ENCODE peak calls at places on chromosomes 3 and 15, in seven cellular contexts. I, Q, A, J, C, F and W are unnamed samples.

GRCh38 chr15:69557340-69558137 is 104.9 kb downstream of the RPLP1 start:
- DNase-seq in A (no peak), C (no peak), I (no peak), J (peak; percentile 92), F (no peak), Q (peak; percentile 94), W (no peak)

GRCh38 chr15:64125978-64126377 is 25.6 kb upstream of the SNX22 start:
- DNase-seq in C (no peak), I (no peak), A (no peak), J (no peak), Q (no peak), F (no peak), W (no peak)

GRCh38 chr15:89822030-89822429 is 7.4 kb upstream of the ANPEP start:
- DNase-seq in F (no peak), C (no peak), J (no peak), I (no peak), Q (no peak), A (no peak), W (no peak)

GRCh38 chr15:40342421-40343313 is 1.9 kb upstream of the CCDC9B start:
- DNase-seq in F (no peak), A (no peak), C (no peak), J (no peak), Q (peak; percentile 85), I (no peak), W (no peak)

GRCh38 chr3:109070232-109070631 is 47.7 kb downstream of the MORC1 start:
- DNase-seq in I (no peak), A (no peak), J (no peak), F (no peak), Q (no peak), C (no peak), W (no peak)

GRCh38 chr3:177195941-177196472 is 1.3 kb downstream of the TBL1XR1 start:
- DNase-seq in J (peak; percentile 34), A (peak; percentile 11), Q (no peak), C (no peak), I (no peak), F (no peak), W (no peak)

GRCh38 chr15:41698779-41699178 is 38.6 kb downstream of the MGA start:
- DNase-seq in Q (peak; percentile 70), I (no peak), A (no peak), C (no peak), F (no peak), J (no peak), W (no peak)

GRCh38 chr15:78076231-78077052 is 1.1 kb downstream of the TBC1D2B start:
- DNase-seq in F (no peak), J (peak; percentile 41), Q (no peak), C (no peak), I (no peak), A (no peak), W (peak; percentile 17)

GRCh38 chr3:128969993-128970740 is 23.7 kb downstream of the CFAP92 start:
- DNase-seq in A (peak; percentile 32), F (peak; percentile 42), C (peak; percentile 68), J (peak; percentile 59), I (peak; percentile 51), Q (peak; percentile 37), W (peak; percentile 70)

GRCh38 chr3:156274791-156275190 is 154.4 kb downstream of the KCNAB1 start:
- DNase-seq in A (no peak), Q (no peak), C (no peak), I (no peak), F (no peak), J (no peak), W (no peak)

GRCh38 chr3:5428607-5429516 is 241.4 kb downstream of the EDEM1 start:
- DNase-seq in I (no peak), A (no peak), F (no peak), J (no peak), Q (no peak), C (peak; percentile 20), W (no peak)

GRCh38 chr15:38885477-38885952 is 320.9 kb upstream of the RASGRP1 start:
- DNase-seq in Q (no peak), I (no peak), J (no peak), C (no peak), F (no peak), A (no peak), W (no peak)

GRCh38 chr15:38895326-38896282 is 331.0 kb upstream of the RASGRP1 start:
- DNase-seq in I (no peak), Q (peak; percentile 89), F (no peak), A (no peak), J (peak; percentile 85), C (no peak), W (no peak)

GRCh38 chr15:67125589-67126502 is 60.4 kb downstream of the SMAD3 start:
- DNase-seq in F (no peak), J (peak; percentile 99), A (peak; percentile 84), C (no peak), Q (peak; percentile 100), I (peak; percentile 79), W (peak; percentile 63)

GRCh38 chr3:149657796-149658443 is at the start of gene WWTR1:
- DNase-seq in Q (peak; percentile 94), F (peak; percentile 67), C (peak; percentile 86), J (peak; percentile 95), A (peak; percentile 97), I (peak; percentile 94), W (peak; percentile 89)

GRCh38 chr3:115100172-115100571 is 46.9 kb downstream of the ZBTB20 start:
- DNase-seq in A (peak; percentile 41), C (no peak), F (no peak), J (peak; percentile 84), I (no peak), Q (peak; percentile 70), W (no peak)

GRCh38 chr3:52874869-52875588 is 22.3 kb downstream of the STIMATE start:
- DNase-seq in J (no peak), A (no peak), Q (no peak), I (no peak), F (no peak), C (no peak), W (no peak)

GRCh38 chr3:117661636-117662095 is 952.1 kb downstream of the TUSC7 start:
- DNase-seq in J (peak; percentile 81), C (no peak), Q (peak; percentile 76), A (no peak), I (no peak), F (no peak), W (no peak)

GRCh38 chr15:64246364-64247189 is 83.8 kb upstream of the PPIB start:
- DNase-seq in J (peak; percentile 90), I (no peak), Q (peak; percentile 93), C (peak; percentile 68), F (no peak), A (no peak), W (no peak)

GRCh38 chr3:156575661-156576450 is 20.9 kb upstream of the SSR3 start:
- DNase-seq in A (no peak), Q (no peak), C (no peak), F (no peak), J (no peak), I (no peak), W (no peak)

GRCh38 chr3:136177876-136178275 is 18.3 kb downstream of the MSL2 start:
- DNase-seq in C (no peak), J (no peak), A (no peak), I (no peak), F (no peak), Q (no peak), W (no peak)

GRCh38 chr3:160090653-160091052 is 102.0 kb downstream of the IL12A start:
- DNase-seq in J (no peak), C (no peak), I (no peak), F (no peak), Q (no peak), A (no peak), W (no peak)

GRCh38 chr3:52250122-52250521 is 4.6 kb downstream of the PPM1M start:
- DNase-seq in C (no peak), Q (no peak), I (no peak), F (no peak), A (no peak), J (no peak), W (no peak)

GRCh38 chr15:40763801-40764765 is at the start of gene GCHFR:
- DNase-seq in Q (peak; percentile 47), C (peak; percentile 87), I (peak; percentile 80), A (peak; percentile 67), F (peak; percentile 77), J (peak; percentile 62), W (peak; percentile 82)

GRCh38 chr15:49831206-49831965 is 210.5 kb downstream of the DTWD1 start:
- DNase-seq in I (peak; percentile 58), J (peak; percentile 94), Q (peak; percentile 95), F (no peak), C (no peak), A (peak; percentile 44), W (no peak)

GRCh38 chr3:84836961-84837360 is 121.8 kb upstream of the CADM2 start:
- DNase-seq in J (peak; percentile 0), Q (no peak), C (no peak), A (peak; percentile 4), F (no peak), I (no peak), W (no peak)

GRCh38 chr15:88480981-88481380 is 13.5 kb downstream of the MRPS11 start:
- DNase-seq in F (no peak), I (no peak), C (no peak), A (no peak), J (no peak), Q (no peak), W (no peak)

GRCh38 chr3:59264366-59264765 is 214.5 kb upstream of the CFAP20DC start:
- DNase-seq in Q (no peak), I (no peak), F (no peak), C (no peak), J (no peak), A (no peak), W (no peak)

GRCh38 chr15:86165263-86166204 is 85.9 kb downstream of the AGBL1 start:
- DNase-seq in F (no peak), I (no peak), C (no peak), J (no peak), A (no peak), Q (no peak), W (peak; percentile 8)

GRCh38 chr3:137217733-137218132 is 259.9 kb downstream of the IL20RB start:
- DNase-seq in I (no peak), C (no peak), J (no peak), Q (no peak), F (no peak), A (no peak), W (peak; percentile 44)
- TF ChIP-seq CTCF in I (no peak), C (peak; percentile 56), J (no peak), Q (no peak), F (peak; percentile 62), A (no peak), W (peak; percentile 55)

GRCh38 chr3:152508705-152509104 is 240.0 kb downstream of the MBNL1 start:
- DNase-seq in I (no peak), J (peak; percentile 61), Q (no peak), F (no peak), A (no peak), C (no peak), W (no peak)
- TF ChIP-seq CTCF in I (peak; percentile 32), J (peak; percentile 43), Q (no peak), F (peak; percentile 56), A (peak; percentile 68), C (peak; percentile 50), W (peak; percentile 22)

GRCh38 chr15:58839485-58839884 is 68.4 kb downstream of the MINDY2 start:
- DNase-seq in Q (peak; percentile 4), J (peak; percentile 30), F (no peak), C (peak; percentile 39), I (no peak), A (no peak), W (no peak)
- TF ChIP-seq CTCF in Q (peak; percentile 10), J (peak; percentile 45), F (peak; percentile 46), C (peak; percentile 62), I (no peak), A (peak; percentile 29), W (no peak)

DNA sequence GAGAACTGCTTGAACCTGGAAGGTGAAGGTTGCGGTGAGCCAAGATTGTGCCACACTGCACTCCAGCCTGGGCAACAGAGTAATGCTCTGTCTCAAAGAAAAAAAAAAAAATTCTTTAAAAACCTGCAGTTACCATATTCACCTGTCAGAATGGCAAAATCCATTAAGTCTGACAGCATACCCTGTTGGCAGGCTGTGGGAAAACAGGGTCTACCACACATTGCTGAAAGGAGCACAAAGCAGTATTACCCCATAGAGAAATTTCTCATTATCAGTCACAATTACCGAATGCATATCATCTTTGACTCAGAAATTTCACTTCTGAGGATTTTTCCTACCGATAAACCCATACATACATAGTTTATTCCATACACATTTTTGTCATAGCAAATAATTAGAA is 264.1 kb upstream of the SLCO3A1 start:
- DNase-seq in C (no peak), J (no peak), I (no peak), Q (no peak), F (no peak), A (no peak), W (no peak)
- TF ChIP-seq CTCF in C (no peak), J (no peak), I (no peak), Q (no peak), F (peak; percentile 15), A (no peak), W (no peak)